ENCODE peak calls at places on chromosome 1, in eight cellular contexts. One of them, this sample, is unnamed.
A peak's percentile ranks its signal among the peaks of the same experiment; 100 is the strongest.

GRCh38 chr1:11799099-11799498 is 6.7 kb downstream of the MTHFR start:
- DNase-seq in stimulated activated CD8-positive, alpha-beta memory T cell treated with anti-CD3 and anti-CD28 coated beads, Interleukin-2, amount 100 ng/mL, for 48 hours: no peak
- DNase-seq in hypothalamus: no peak
- DNase-seq in NCI-H2171: no peak
- DNase-seq in fibroblast of mammary gland: no peak
- DNase-seq in effector memory CD4-positive, alpha-beta T cell: no peak
- DNase-seq in heart right ventricle: no peak
- DNase-seq in NCI-H2227 treated with DMSO at 0.1 percent for 48 hours: no peak
- DNase-seq in this sample: no peak

GRCh38 chr1:40877681-40878080 is 15.5 kb upstream of the CITED4 start:
- DNase-seq in hypothalamus: no peak
- DNase-seq in fibroblast of mammary gland: peak; percentile 90
- DNase-seq in NCI-H2171: peak; percentile 92
- DNase-seq in NCI-H2227 treated with DMSO at 0.1 percent for 48 hours: no peak
- DNase-seq in stimulated activated CD8-positive, alpha-beta memory T cell treated with anti-CD3 and anti-CD28 coated beads, Interleukin-2, amount 100 ng/mL, for 48 hours: no peak
- DNase-seq in effector memory CD4-positive, alpha-beta T cell: no peak
- DNase-seq in heart right ventricle: peak; percentile 51
- DNase-seq in this sample: no peak

GRCh38 chr1:22472596-22472995 is 20.9 kb downstream of the ZBTB40 start:
- DNase-seq in NCI-H2227 treated with DMSO at 0.1 percent for 48 hours: no peak
- DNase-seq in hypothalamus: no peak
- DNase-seq in stimulated activated CD8-positive, alpha-beta memory T cell treated with anti-CD3 and anti-CD28 coated beads, Interleukin-2, amount 100 ng/mL, for 48 hours: no peak
- DNase-seq in NCI-H2171: no peak
- DNase-seq in effector memory CD4-positive, alpha-beta T cell: no peak
- DNase-seq in fibroblast of mammary gland: no peak
- DNase-seq in heart right ventricle: peak; percentile 33
- DNase-seq in this sample: no peak

GRCh38 chr1:6560267-6560666 is 5.2 kb downstream of the TAS1R1 start:
- DNase-seq in heart right ventricle: no peak
- DNase-seq in fibroblast of mammary gland: no peak
- DNase-seq in NCI-H2227 treated with DMSO at 0.1 percent for 48 hours: no peak
- DNase-seq in stimulated activated CD8-positive, alpha-beta memory T cell treated with anti-CD3 and anti-CD28 coated beads, Interleukin-2, amount 100 ng/mL, for 48 hours: no peak
- DNase-seq in hypothalamus: no peak
- DNase-seq in effector memory CD4-positive, alpha-beta T cell: no peak
- DNase-seq in NCI-H2171: no peak
- DNase-seq in this sample: no peak

GRCh38 chr1:212760126-212760823 is 31.3 kb downstream of the NSL1 start:
- DNase-seq in NCI-H2171: no peak
- DNase-seq in hypothalamus: no peak
- DNase-seq in fibroblast of mammary gland: peak; percentile 15
- DNase-seq in effector memory CD4-positive, alpha-beta T cell: no peak
- DNase-seq in stimulated activated CD8-positive, alpha-beta memory T cell treated with anti-CD3 and anti-CD28 coated beads, Interleukin-2, amount 100 ng/mL, for 48 hours: peak; percentile 61
- DNase-seq in heart right ventricle: no peak
- DNase-seq in NCI-H2227 treated with DMSO at 0.1 percent for 48 hours: no peak
- DNase-seq in this sample: peak; percentile 48

GRCh38 chr1:61247881-61248752 is 165.8 kb downstream of the NFIA start:
- DNase-seq in NCI-H2171: no peak
- DNase-seq in effector memory CD4-positive, alpha-beta T cell: no peak
- DNase-seq in fibroblast of mammary gland: no peak
- DNase-seq in hypothalamus: no peak
- DNase-seq in stimulated activated CD8-positive, alpha-beta memory T cell treated with anti-CD3 and anti-CD28 coated beads, Interleukin-2, amount 100 ng/mL, for 48 hours: no peak
- DNase-seq in NCI-H2227 treated with DMSO at 0.1 percent for 48 hours: no peak
- DNase-seq in heart right ventricle: no peak
- DNase-seq in this sample: no peak

GRCh38 chr1:36161656-36162531 is 5.9 kb downstream of the MAP7D1 start:
- DNase-seq in effector memory CD4-positive, alpha-beta T cell: no peak
- DNase-seq in heart right ventricle: no peak
- DNase-seq in hypothalamus: no peak
- DNase-seq in NCI-H2227 treated with DMSO at 0.1 percent for 48 hours: no peak
- DNase-seq in fibroblast of mammary gland: peak; percentile 46
- DNase-seq in NCI-H2171: no peak
- DNase-seq in stimulated activated CD8-positive, alpha-beta memory T cell treated with anti-CD3 and anti-CD28 coated beads, Interleukin-2, amount 100 ng/mL, for 48 hours: no peak
- DNase-seq in this sample: peak; percentile 31

GRCh38 chr1:239858058-239858457 is 233.6 kb upstream of the FMN2 start:
- DNase-seq in NCI-H2171: no peak
- DNase-seq in fibroblast of mammary gland: peak; percentile 4
- DNase-seq in heart right ventricle: no peak
- DNase-seq in NCI-H2227 treated with DMSO at 0.1 percent for 48 hours: peak; percentile 30
- DNase-seq in stimulated activated CD8-positive, alpha-beta memory T cell treated with anti-CD3 and anti-CD28 coated beads, Interleukin-2, amount 100 ng/mL, for 48 hours: no peak
- DNase-seq in effector memory CD4-positive, alpha-beta T cell: no peak
- DNase-seq in hypothalamus: no peak
- DNase-seq in this sample: no peak

GRCh38 chr1:201090536-201090935 is 21.7 kb downstream of the CACNA1S start:
- DNase-seq in stimulated activated CD8-positive, alpha-beta memory T cell treated with anti-CD3 and anti-CD28 coated beads, Interleukin-2, amount 100 ng/mL, for 48 hours: no peak
- DNase-seq in heart right ventricle: no peak
- DNase-seq in NCI-H2171: no peak
- DNase-seq in effector memory CD4-positive, alpha-beta T cell: no peak
- DNase-seq in fibroblast of mammary gland: peak; percentile 1
- DNase-seq in hypothalamus: no peak
- DNase-seq in NCI-H2227 treated with DMSO at 0.1 percent for 48 hours: no peak
- DNase-seq in this sample: no peak

This sample was measured in CD8-positive, alpha-beta T cell.